ENCODE peak calls at places on chromosomes 1 and 21, in eight cellular contexts. C is HTR-8/SVneo, N is NCI-H2029 treated with DMSO at 0.1 percent for 48 hours, J is fibroblast of the conjunctiva, W is NCI-H2107, I is posterior cingulate gyrus, K is frontal cortex, X is H4. Q is an unnamed sample.

GRCh38 chr1:110773813-110774212 is 99.1 kb upstream of the KCNA3 start:
- DNase-seq in C (no peak), K (no peak), N (no peak), J (no peak), I (no peak), X (no peak), W (no peak), Q (no peak)

GRCh38 chr1:223716302-223716862 is 4.0 kb downstream of the CAPN2 start:
- DNase-seq in N (no peak), W (no peak), C (no peak), K (no peak), X (no peak), J (no peak), I (no peak), Q (peak)

GRCh38 chr1:13746342-13746741 is 46.4 kb downstream of the PRDM2 start:
- DNase-seq in J (no peak), W (no peak), I (no peak), K (no peak), N (no peak), X (no peak), C (no peak), Q (no peak)

GRCh38 chr1:63124666-63125191 is 197.6 kb upstream of the FOXD3 start:
- DNase-seq in C (no peak), N (no peak), W (no peak), K (no peak), I (no peak), X (peak), J (peak), Q (no peak)

GRCh38 chr1:92858564-92859399 is 26.9 kb downstream of the RPL5 start:
- DNase-seq in X (peak), W (peak), K (peak), J (peak), N (peak), C (peak), I (no peak), Q (no peak)

GRCh38 chr1:182389619-182390047 is 2.0 kb downstream of the GLUL start:
- DNase-seq in N (no peak), I (no peak), W (no peak), C (no peak), X (no peak), J (no peak), K (no peak), Q (no peak)

GRCh38 chr1:60942896-60943633 is 139.3 kb upstream of the NFIA start:
- DNase-seq in X (no peak), N (no peak), K (no peak), I (no peak), J (no peak), C (no peak), W (no peak), Q (no peak)

GRCh38 chr1:12472798-12473551 is 145.0 kb downstream of the DHRS3 start:
- DNase-seq in I (no peak), K (no peak), J (no peak), C (no peak), W (no peak), N (no peak), X (no peak), Q (peak)

GRCh38 chr1:227947678-227948492 is at the start of gene WNT9A:
- DNase-seq in I (no peak), N (no peak), X (no peak), C (peak), K (peak), W (peak), J (peak), Q (no peak)

GRCh38 chr1:12372180-12372579 is 142.3 kb downstream of the VPS13D start:
- DNase-seq in J (no peak), N (no peak), C (no peak), K (no peak), W (no peak), X (no peak), I (no peak), Q (no peak)

GRCh38 chr21:46184625-46185555 is 631 bp upstream of the SPATC1L start:
- DNase-seq in W (no peak), N (peak), I (peak), X (no peak), J (peak), K (peak), C (peak), Q (peak)

GRCh38 chr21:43273016-43273707 is 104.4 kb downstream of the CRYAA start:
- DNase-seq in K (no peak), W (no peak), J (no peak), X (no peak), I (no peak), N (no peak), C (no peak), Q (no peak)

GRCh38 chr1:28062806-28063205 is 25.6 kb downstream of the EYA3 start:
- DNase-seq in X (no peak), K (no peak), N (no peak), J (no peak), I (no peak), W (no peak), C (no peak), Q (peak)

GRCh38 chr1:151372411-151372934 is at the start of gene SELENBP1:
- DNase-seq in K (peak), J (peak), W (peak), C (no peak), I (peak), X (no peak), N (peak), Q (no peak)

GRCh38 chr1:25631750-25632495 is 15.3 kb downstream of the MAN1C1 start:
- DNase-seq in C (no peak), W (no peak), N (no peak), J (no peak), I (no peak), K (no peak), X (no peak), Q (no peak)

GRCh38 chr1:153649137-153649866 is 9.2 kb upstream of the SNAPIN start:
- DNase-seq in K (no peak), J (no peak), N (peak), W (no peak), X (no peak), C (no peak), I (no peak), Q (peak)

GRCh38 chr1:85262985-85263384 is 3.5 kb upstream of the C1orf52 start:
- DNase-seq in W (no peak), N (no peak), I (no peak), C (no peak), K (no peak), J (no peak), X (no peak), Q (no peak)

GRCh38 chr1:212453156-212453857 is 20.6 kb downstream of the NENF start:
- DNase-seq in K (no peak), X (no peak), I (no peak), N (no peak), W (no peak), C (no peak), J (no peak), Q (no peak)

GRCh38 chr1:164780863-164781262 is 221.9 kb downstream of the PBX1 start:
- DNase-seq in I (no peak), J (peak), K (no peak), W (no peak), C (no peak), N (no peak), X (peak), Q (no peak)